ENCODE peak calls at places on chromosomes 4 and X, in ten cellular contexts. One of them, this sample, is unnamed.

GRCh38 chrX:13283968-13284914 is 35.6 kb downstream of the ATXN3L start:
- DNase-seq in Peyer's patch: no peak
- DNase-seq in uterus: peak; percentile 36
- DNase-seq in body of pancreas: no peak
- DNase-seq in right lobe of liver: no peak
- DNase-seq in sigmoid colon: no peak
- DNase-seq in suprapubic skin: no peak
- DNase-seq in IMR-90: peak; percentile 78
- DNase-seq in GM12892: no peak
- DNase-seq in GM12878: no peak
- DNase-seq in this sample: no peak

GRCh38 chrX:101206471-101206870 is 13.1 kb upstream of the DRP2 start:
- DNase-seq in Peyer's patch: no peak
- DNase-seq in uterus: no peak
- DNase-seq in body of pancreas: no peak
- DNase-seq in right lobe of liver: no peak
- DNase-seq in sigmoid colon: no peak
- DNase-seq in suprapubic skin: no peak
- DNase-seq in IMR-90: peak; percentile 58
- DNase-seq in GM12892: no peak
- DNase-seq in GM12878: no peak
- DNase-seq in this sample: peak; percentile 9

GRCh38 chrX:31384471-31384870 is 312.6 kb upstream of the FTHL17 start:
- DNase-seq in Peyer's patch: no peak
- DNase-seq in uterus: no peak
- DNase-seq in body of pancreas: no peak
- DNase-seq in right lobe of liver: no peak
- DNase-seq in sigmoid colon: no peak
- DNase-seq in suprapubic skin: no peak
- DNase-seq in IMR-90: no peak
- DNase-seq in GM12892: no peak
- DNase-seq in GM12878: no peak
- DNase-seq in this sample: no peak

GRCh38 chr4:32824321-32824720 is 2104.2 kb downstream of the PCDH7 start:
- DNase-seq in Peyer's patch: no peak
- DNase-seq in uterus: no peak
- DNase-seq in body of pancreas: no peak
- DNase-seq in right lobe of liver: no peak
- DNase-seq in sigmoid colon: no peak
- DNase-seq in suprapubic skin: no peak
- DNase-seq in IMR-90: no peak
- DNase-seq in GM12892: no peak
- DNase-seq in GM12878: no peak
- DNase-seq in this sample: no peak

GRCh38 chr4:81084624-81085023 is 54.1 kb downstream of the BMP3 start:
- DNase-seq in Peyer's patch: no peak
- DNase-seq in uterus: no peak
- DNase-seq in body of pancreas: no peak
- DNase-seq in right lobe of liver: no peak
- DNase-seq in sigmoid colon: no peak
- DNase-seq in suprapubic skin: no peak
- DNase-seq in IMR-90: peak; percentile 42
- DNase-seq in GM12892: no peak
- DNase-seq in GM12878: no peak
- DNase-seq in this sample: no peak

GRCh38 chr4:26896636-26897035 is 36.0 kb downstream of the STIM2 start:
- DNase-seq in Peyer's patch: no peak
- DNase-seq in uterus: no peak
- DNase-seq in body of pancreas: no peak
- DNase-seq in right lobe of liver: no peak
- DNase-seq in sigmoid colon: no peak
- DNase-seq in suprapubic skin: no peak
- DNase-seq in IMR-90: peak; percentile 71
- DNase-seq in GM12892: no peak
- DNase-seq in GM12878: no peak
- DNase-seq in this sample: no peak

GRCh38 chr4:174084542-174084941 is 198.9 kb downstream of the FBXO8 start:
- DNase-seq in Peyer's patch: no peak
- DNase-seq in uterus: no peak
- DNase-seq in body of pancreas: no peak
- DNase-seq in right lobe of liver: no peak
- DNase-seq in sigmoid colon: no peak
- DNase-seq in suprapubic skin: no peak
- DNase-seq in IMR-90: no peak
- DNase-seq in GM12892: no peak
- DNase-seq in GM12878: no peak
- DNase-seq in this sample: no peak

GRCh38 chr4:10160280-10160856 is 43.8 kb upstream of the WDR1 start:
- DNase-seq in Peyer's patch: no peak
- DNase-seq in uterus: no peak
- DNase-seq in body of pancreas: no peak
- DNase-seq in right lobe of liver: no peak
- DNase-seq in sigmoid colon: no peak
- DNase-seq in suprapubic skin: no peak
- DNase-seq in IMR-90: peak; percentile 24
- DNase-seq in GM12892: no peak
- DNase-seq in GM12878: no peak
- DNase-seq in this sample: no peak

GRCh38 chr4:102826890-102827673 is at the start of gene UBE2D3:
- DNase-seq in Peyer's patch: peak; percentile 97
- DNase-seq in uterus: peak; percentile 96
- DNase-seq in body of pancreas: peak; percentile 96
- DNase-seq in right lobe of liver: peak; percentile 93
- DNase-seq in sigmoid colon: peak; percentile 99
- DNase-seq in suprapubic skin: peak; percentile 98
- DNase-seq in IMR-90: peak; percentile 97
- DNase-seq in GM12892: peak; percentile 30
- DNase-seq in GM12878: peak; percentile 45
- DNase-seq in this sample: peak; percentile 13

GRCh38 chr4:102827674-102828496 is 534 bp upstream of the UBE2D3 start:
- DNase-seq in Peyer's patch: peak; percentile 100
- DNase-seq in uterus: peak; percentile 100
- DNase-seq in body of pancreas: peak; percentile 99
- DNase-seq in right lobe of liver: peak; percentile 100
- DNase-seq in sigmoid colon: peak; percentile 100
- DNase-seq in suprapubic skin: peak; percentile 100
- DNase-seq in IMR-90: peak; percentile 100
- DNase-seq in GM12892: peak; percentile 56
- DNase-seq in GM12878: peak; percentile 100
- DNase-seq in this sample: peak; percentile 43

GRCh38 chr4:102829803-102830202 is 2.5 kb upstream of the UBE2D3 start:
- DNase-seq in Peyer's patch: no peak
- DNase-seq in uterus: no peak
- DNase-seq in body of pancreas: no peak
- DNase-seq in right lobe of liver: no peak
- DNase-seq in sigmoid colon: no peak
- DNase-seq in suprapubic skin: no peak
- DNase-seq in IMR-90: no peak
- DNase-seq in GM12892: no peak
- DNase-seq in GM12878: no peak
- DNase-seq in this sample: no peak

GRCh38 chr4:102826105-102826889 is 1.1 kb downstream of the UBE2D3 start:
- DNase-seq in Peyer's patch: no peak
- DNase-seq in uterus: no peak
- DNase-seq in body of pancreas: no peak
- DNase-seq in right lobe of liver: no peak
- DNase-seq in sigmoid colon: no peak
- DNase-seq in suprapubic skin: no peak
- DNase-seq in IMR-90: no peak
- DNase-seq in GM12892: no peak
- DNase-seq in GM12878: no peak
- DNase-seq in this sample: no peak

DNA sequence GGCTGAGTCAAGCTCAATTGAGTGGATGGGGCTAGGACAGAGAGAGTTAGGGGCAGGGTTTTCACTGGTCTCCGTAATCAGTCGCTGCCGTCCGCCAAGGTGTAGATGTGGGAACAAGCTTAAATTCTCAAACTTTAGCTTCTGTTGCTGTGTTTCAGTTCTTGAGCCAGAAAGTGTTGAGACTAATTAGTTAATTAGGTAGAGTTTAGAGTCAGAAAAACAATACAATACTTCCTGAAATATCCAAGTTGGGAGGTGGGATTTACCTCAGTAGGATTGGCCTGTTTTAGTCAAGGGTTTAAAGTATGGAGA is 1.1 kb upstream of the UBE2D3 start:
- DNase-seq in Peyer's patch: no peak
- DNase-seq in uterus: no peak
- DNase-seq in body of pancreas: no peak
- DNase-seq in right lobe of liver: no peak
- DNase-seq in sigmoid colon: no peak
- DNase-seq in suprapubic skin: no peak
- DNase-seq in IMR-90: peak; percentile 18
- DNase-seq in GM12892: no peak
- DNase-seq in GM12878: no peak
- DNase-seq in this sample: no peak
- TF ChIP-seq POLR2A in Peyer's patch: no peak
- TF ChIP-seq POLR2A in uterus: no peak
- TF ChIP-seq POLR2A in body of pancreas: no peak
- TF ChIP-seq POLR2A in right lobe of liver: no peak
- TF ChIP-seq POLR2A in sigmoid colon: no peak
- TF ChIP-seq POLR2A in suprapubic skin: no peak
- TF ChIP-seq POLR2A in IMR-90: no peak
- TF ChIP-seq POLR2A in GM12892: no peak
- TF ChIP-seq POLR2A in GM12878: no peak
- TF ChIP-seq POLR2A in this sample: no peak

DNA sequence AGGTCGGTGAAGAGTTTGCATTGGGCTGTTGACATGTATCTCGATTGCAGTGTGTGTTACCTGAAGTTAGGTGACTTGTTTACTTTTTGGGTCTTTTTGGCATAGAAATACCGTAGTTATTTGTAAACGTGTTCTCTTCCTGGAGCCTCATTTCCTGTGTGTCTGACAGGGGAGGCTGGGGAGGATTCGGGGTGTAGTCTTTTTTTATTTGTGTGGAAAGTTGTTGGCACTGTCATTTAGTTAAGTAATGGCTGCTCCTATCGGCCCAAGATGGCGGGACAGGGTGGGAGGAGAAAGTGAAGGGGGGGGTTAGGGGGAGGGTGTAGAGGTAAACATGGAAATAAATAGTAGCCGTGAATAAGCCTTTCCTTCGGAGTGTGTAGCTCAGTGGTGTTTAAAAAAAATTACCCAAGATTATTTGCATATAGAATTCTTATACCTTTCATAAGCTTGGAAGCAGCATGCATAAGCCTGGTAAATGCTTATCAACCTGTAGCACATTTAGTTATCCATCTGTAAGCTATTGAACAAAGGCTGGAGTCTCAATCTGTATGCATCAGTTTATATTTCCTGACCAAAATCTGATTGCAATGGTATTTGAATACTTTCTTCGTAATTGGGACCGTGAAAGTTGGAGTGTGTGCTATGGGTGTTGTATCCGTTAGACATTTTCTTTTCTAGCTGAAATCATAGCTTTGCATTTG is 1.6 kb downstream of the KDM6A start:
- DNase-seq in Peyer's patch: peak; percentile 64
- DNase-seq in uterus: peak; percentile 36
- DNase-seq in body of pancreas: peak; percentile 45
- DNase-seq in right lobe of liver: no peak
- DNase-seq in sigmoid colon: no peak
- DNase-seq in suprapubic skin: no peak
- DNase-seq in IMR-90: peak; percentile 49
- DNase-seq in GM12892: no peak
- DNase-seq in GM12878: no peak
- DNase-seq in this sample: no peak
- TF ChIP-seq POLR2A in Peyer's patch: no peak
- TF ChIP-seq POLR2A in uterus: no peak
- TF ChIP-seq POLR2A in body of pancreas: no peak
- TF ChIP-seq POLR2A in right lobe of liver: no peak
- TF ChIP-seq POLR2A in sigmoid colon: no peak
- TF ChIP-seq POLR2A in suprapubic skin: no peak
- TF ChIP-seq POLR2A in IMR-90: no peak
- TF ChIP-seq POLR2A in GM12892: no peak
- TF ChIP-seq POLR2A in GM12878: no peak
- TF ChIP-seq POLR2A in this sample: no peak

DNA sequence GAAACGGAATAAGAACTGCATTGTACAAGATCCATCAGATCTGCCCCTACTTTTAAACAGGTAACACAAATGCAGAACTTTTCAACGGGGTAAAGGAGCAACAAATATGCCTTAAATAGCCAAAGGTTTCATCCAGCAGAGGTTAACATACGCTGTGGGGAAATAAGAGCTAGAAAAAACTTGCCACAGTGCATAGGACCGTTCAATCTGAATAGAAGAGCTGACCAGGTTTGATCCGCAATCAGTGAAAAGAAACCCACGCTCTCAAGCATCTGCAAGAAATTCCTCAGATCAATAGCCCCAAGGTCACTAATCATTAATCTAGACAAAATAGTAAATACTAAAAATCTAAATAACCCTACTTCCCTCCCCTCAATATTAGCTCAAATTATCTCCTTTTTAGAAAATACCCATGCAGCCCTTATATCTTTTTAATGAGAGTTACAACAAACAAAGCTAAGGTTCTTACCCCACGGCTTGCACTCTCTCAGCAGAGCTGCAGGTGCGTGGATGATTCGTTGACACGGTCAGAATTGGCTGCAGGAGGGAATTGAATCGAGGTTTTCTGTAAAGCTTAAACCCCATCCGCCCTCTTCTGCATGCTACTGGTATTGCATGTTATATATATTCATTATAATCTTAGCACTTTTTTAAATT is at the start of gene TLR10:
- DNase-seq in Peyer's patch: peak; percentile 83
- DNase-seq in uterus: peak; percentile 53
- DNase-seq in body of pancreas: peak; percentile 57
- DNase-seq in right lobe of liver: no peak
- DNase-seq in sigmoid colon: no peak
- DNase-seq in suprapubic skin: no peak
- DNase-seq in IMR-90: peak; percentile 52
- DNase-seq in GM12892: no peak
- DNase-seq in GM12878: peak; percentile 82
- DNase-seq in this sample: no peak
- TF ChIP-seq POLR2A in Peyer's patch: no peak
- TF ChIP-seq POLR2A in uterus: no peak
- TF ChIP-seq POLR2A in body of pancreas: no peak
- TF ChIP-seq POLR2A in right lobe of liver: no peak
- TF ChIP-seq POLR2A in sigmoid colon: no peak
- TF ChIP-seq POLR2A in suprapubic skin: no peak
- TF ChIP-seq POLR2A in IMR-90: no peak
- TF ChIP-seq POLR2A in GM12892: peak; percentile 64
- TF ChIP-seq POLR2A in GM12878: peak; percentile 72
- TF ChIP-seq POLR2A in this sample: no peak

DNA sequence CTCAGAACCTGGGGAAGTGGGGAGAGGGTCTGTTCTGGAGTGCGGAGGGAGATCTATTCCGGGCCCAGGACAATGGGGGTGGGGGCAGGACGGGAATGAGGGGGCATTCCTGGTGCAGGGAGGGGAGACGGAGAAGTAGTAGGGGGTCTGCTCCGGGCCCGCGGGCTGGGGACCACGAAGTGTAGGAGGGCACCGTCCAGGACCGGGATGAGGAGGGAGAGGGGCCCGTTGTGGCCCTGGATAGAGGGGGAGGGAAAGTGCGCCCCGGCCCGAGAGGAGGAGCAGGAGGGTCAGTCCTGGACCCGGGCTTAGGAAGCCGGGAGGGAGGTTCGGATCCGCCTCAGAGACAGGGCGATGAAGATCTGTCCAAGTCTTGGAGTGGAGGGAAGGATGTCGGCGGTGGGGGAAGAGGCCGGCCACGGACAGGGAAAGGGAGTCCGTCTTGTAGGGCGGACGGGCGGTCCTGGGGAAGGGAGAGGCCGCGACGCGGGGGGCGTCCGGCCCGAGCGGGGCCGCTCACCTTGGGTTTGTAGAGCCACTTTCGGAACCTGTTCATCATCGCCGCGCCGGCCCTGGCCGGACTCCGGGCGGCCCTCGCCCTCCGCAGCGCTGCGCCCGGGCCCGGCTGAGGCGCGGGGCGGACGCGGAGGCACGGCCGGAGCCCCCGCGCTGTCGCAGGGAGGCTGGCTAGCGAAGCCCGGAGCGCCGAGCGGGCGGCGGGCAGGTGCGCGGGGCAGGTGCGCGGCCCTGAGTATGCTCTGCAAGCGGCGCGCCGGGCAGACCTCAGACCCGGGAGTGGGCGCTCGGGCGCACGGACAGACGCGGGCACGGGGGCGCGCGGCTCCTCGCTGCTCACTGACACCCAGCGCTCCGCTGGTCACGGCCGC is at the start of gene ZFYVE28:
- DNase-seq in Peyer's patch: peak; percentile 61
- DNase-seq in uterus: no peak
- DNase-seq in body of pancreas: no peak
- DNase-seq in right lobe of liver: peak; percentile 42
- DNase-seq in sigmoid colon: no peak
- DNase-seq in suprapubic skin: no peak
- DNase-seq in IMR-90: no peak
- DNase-seq in GM12892: no peak
- DNase-seq in GM12878: no peak
- DNase-seq in this sample: no peak
- TF ChIP-seq POLR2A in Peyer's patch: peak; percentile 49
- TF ChIP-seq POLR2A in uterus: peak; percentile 37
- TF ChIP-seq POLR2A in body of pancreas: peak; percentile 30
- TF ChIP-seq POLR2A in right lobe of liver: peak; percentile 51
- TF ChIP-seq POLR2A in sigmoid colon: no peak
- TF ChIP-seq POLR2A in suprapubic skin: no peak
- TF ChIP-seq POLR2A in IMR-90: no peak
- TF ChIP-seq POLR2A in GM12892: no peak
- TF ChIP-seq POLR2A in GM12878: no peak
- TF ChIP-seq POLR2A in this sample: no peak

This sample was measured in H54.